ENCODE peak calls at places on chromosomes 3 and 15, in nine cellular contexts. One of them, this sample, is unnamed.

GRCh38 chr15:86677316-86677715 is 597.6 kb downstream of the AGBL1 start:
- DNase-seq in IMR-90: no peak
- DNase-seq in SJCRH30: no peak
- DNase-seq in lung: no peak
- DNase-seq in CD8-positive, alpha-beta T cell: no peak
- DNase-seq in suprapubic skin: no peak
- DNase-seq in neural progenitor cell: peak
- DNase-seq in stomach: no peak
- DNase-seq in right atrium auricular region: no peak
- DNase-seq in this sample: no peak

GRCh38 chr3:87949189-87949878 is 109.5 kb downstream of the CGGBP1 start:
- DNase-seq in lung: no peak
- DNase-seq in suprapubic skin: no peak
- DNase-seq in right atrium auricular region: no peak
- DNase-seq in neural progenitor cell: no peak
- DNase-seq in IMR-90: no peak
- DNase-seq in stomach: no peak
- DNase-seq in SJCRH30: no peak
- DNase-seq in CD8-positive, alpha-beta T cell: no peak
- DNase-seq in this sample: no peak

GRCh38 chr3:57227204-57227929 is at the start of gene APPL1:
- DNase-seq in CD8-positive, alpha-beta T cell: peak
- DNase-seq in neural progenitor cell: peak
- DNase-seq in lung: peak
- DNase-seq in IMR-90: peak
- DNase-seq in suprapubic skin: peak
- DNase-seq in right atrium auricular region: peak
- DNase-seq in SJCRH30: peak
- DNase-seq in stomach: peak
- DNase-seq in this sample: peak

GRCh38 chr3:121737644-121738043 is 11.9 kb downstream of the GOLGB1 start:
- DNase-seq in SJCRH30: no peak
- DNase-seq in lung: no peak
- DNase-seq in stomach: no peak
- DNase-seq in IMR-90: no peak
- DNase-seq in neural progenitor cell: no peak
- DNase-seq in suprapubic skin: no peak
- DNase-seq in CD8-positive, alpha-beta T cell: no peak
- DNase-seq in right atrium auricular region: no peak
- DNase-seq in this sample: no peak

GRCh38 chr3:13543251-13543650 is 5.7 kb upstream of the FBLN2 start:
- DNase-seq in neural progenitor cell: no peak
- DNase-seq in CD8-positive, alpha-beta T cell: no peak
- DNase-seq in SJCRH30: no peak
- DNase-seq in IMR-90: peak
- DNase-seq in suprapubic skin: peak
- DNase-seq in stomach: no peak
- DNase-seq in lung: no peak
- DNase-seq in right atrium auricular region: peak
- DNase-seq in this sample: no peak

GRCh38 chr15:29934251-29934650 is 112.0 kb upstream of the TJP1 start:
- DNase-seq in suprapubic skin: no peak
- DNase-seq in CD8-positive, alpha-beta T cell: no peak
- DNase-seq in IMR-90: peak
- DNase-seq in SJCRH30: no peak
- DNase-seq in right atrium auricular region: no peak
- DNase-seq in neural progenitor cell: no peak
- DNase-seq in lung: no peak
- DNase-seq in stomach: no peak
- DNase-seq in this sample: no peak

GRCh38 chr3:52606373-52607085 is 70.1 kb downstream of the UQCC5 start:
- DNase-seq in IMR-90: peak
- DNase-seq in suprapubic skin: no peak
- DNase-seq in neural progenitor cell: no peak
- DNase-seq in stomach: peak
- DNase-seq in right atrium auricular region: no peak
- DNase-seq in SJCRH30: no peak
- DNase-seq in CD8-positive, alpha-beta T cell: no peak
- DNase-seq in lung: peak
- DNase-seq in this sample: no peak

GRCh38 chr3:45199837-45200648 is 26.0 kb downstream of the TMEM158 start:
- DNase-seq in SJCRH30: no peak
- DNase-seq in stomach: no peak
- DNase-seq in right atrium auricular region: no peak
- DNase-seq in suprapubic skin: no peak
- DNase-seq in neural progenitor cell: no peak
- DNase-seq in lung: no peak
- DNase-seq in CD8-positive, alpha-beta T cell: no peak
- DNase-seq in IMR-90: peak
- DNase-seq in this sample: no peak

GRCh38 chr15:72285927-72286516 is 13.7 kb upstream of the PARP6 start:
- DNase-seq in lung: peak
- DNase-seq in stomach: peak
- DNase-seq in CD8-positive, alpha-beta T cell: peak
- DNase-seq in right atrium auricular region: no peak
- DNase-seq in neural progenitor cell: peak
- DNase-seq in SJCRH30: peak
- DNase-seq in IMR-90: peak
- DNase-seq in suprapubic skin: no peak
- DNase-seq in this sample: peak

GRCh38 chr3:127438951-127439350 is 151.1 kb upstream of the PRR20G start:
- DNase-seq in IMR-90: no peak
- DNase-seq in right atrium auricular region: no peak
- DNase-seq in lung: no peak
- DNase-seq in SJCRH30: no peak
- DNase-seq in stomach: peak
- DNase-seq in neural progenitor cell: no peak
- DNase-seq in CD8-positive, alpha-beta T cell: no peak
- DNase-seq in suprapubic skin: peak
- DNase-seq in this sample: no peak

GRCh38 chr3:119990888-119991287 is 103.4 kb downstream of the GSK3B start:
- DNase-seq in lung: no peak
- DNase-seq in CD8-positive, alpha-beta T cell: no peak
- DNase-seq in neural progenitor cell: no peak
- DNase-seq in IMR-90: peak
- DNase-seq in SJCRH30: no peak
- DNase-seq in suprapubic skin: no peak
- DNase-seq in right atrium auricular region: no peak
- DNase-seq in stomach: no peak
- DNase-seq in this sample: no peak

GRCh38 chr15:59918994-59919951 is 84.8 kb upstream of the FOXB1 start:
- DNase-seq in right atrium auricular region: no peak
- DNase-seq in CD8-positive, alpha-beta T cell: peak
- DNase-seq in SJCRH30: no peak
- DNase-seq in lung: no peak
- DNase-seq in IMR-90: peak
- DNase-seq in stomach: no peak
- DNase-seq in suprapubic skin: no peak
- DNase-seq in neural progenitor cell: no peak
- DNase-seq in this sample: no peak

GRCh38 chr3:135516143-135516542 is 449.4 kb upstream of the PPP2R3A start:
- DNase-seq in stomach: no peak
- DNase-seq in SJCRH30: no peak
- DNase-seq in suprapubic skin: no peak
- DNase-seq in CD8-positive, alpha-beta T cell: no peak
- DNase-seq in right atrium auricular region: no peak
- DNase-seq in IMR-90: peak
- DNase-seq in lung: no peak
- DNase-seq in neural progenitor cell: peak
- DNase-seq in this sample: peak

GRCh38 chr3:141561426-141562034 is 74.7 kb downstream of the RASA2 start:
- DNase-seq in lung: no peak
- DNase-seq in IMR-90: peak
- DNase-seq in suprapubic skin: no peak
- DNase-seq in neural progenitor cell: peak
- DNase-seq in SJCRH30: peak
- DNase-seq in CD8-positive, alpha-beta T cell: peak
- DNase-seq in stomach: no peak
- DNase-seq in right atrium auricular region: no peak
- DNase-seq in this sample: peak

GRCh38 chr15:99180287-99180962 is 69.0 kb downstream of the TTC23 start:
- DNase-seq in right atrium auricular region: no peak
- DNase-seq in lung: peak
- DNase-seq in stomach: no peak
- DNase-seq in suprapubic skin: no peak
- DNase-seq in SJCRH30: peak
- DNase-seq in neural progenitor cell: no peak
- DNase-seq in IMR-90: no peak
- DNase-seq in CD8-positive, alpha-beta T cell: no peak
- DNase-seq in this sample: no peak

GRCh38 chr3:32569540-32570425 is 875 bp downstream of the DYNC1LI1 start:
- DNase-seq in neural progenitor cell: peak
- DNase-seq in SJCRH30: peak
- DNase-seq in suprapubic skin: peak
- DNase-seq in IMR-90: peak
- DNase-seq in right atrium auricular region: peak
- DNase-seq in CD8-positive, alpha-beta T cell: peak
- DNase-seq in lung: peak
- DNase-seq in stomach: peak
- DNase-seq in this sample: peak

GRCh38 chr3:128483657-128484403 is 9.2 kb downstream of the GATA2 start:
- DNase-seq in stomach: no peak
- DNase-seq in lung: no peak
- DNase-seq in right atrium auricular region: no peak
- DNase-seq in SJCRH30: no peak
- DNase-seq in IMR-90: no peak
- DNase-seq in suprapubic skin: no peak
- DNase-seq in neural progenitor cell: peak
- DNase-seq in CD8-positive, alpha-beta T cell: no peak
- DNase-seq in this sample: no peak
- H3K4me3 ChIP-seq in stomach: no peak
- H3K4me3 ChIP-seq in lung: peak
- H3K4me3 ChIP-seq in right atrium auricular region: peak
- H3K4me3 ChIP-seq in SJCRH30: peak
- H3K4me3 ChIP-seq in IMR-90: no peak
- H3K4me3 ChIP-seq in suprapubic skin: peak
- H3K4me3 ChIP-seq in neural progenitor cell: peak
- H3K4me3 ChIP-seq in CD8-positive, alpha-beta T cell: peak
- H3K4me3 ChIP-seq in this sample: no peak

DNA sequence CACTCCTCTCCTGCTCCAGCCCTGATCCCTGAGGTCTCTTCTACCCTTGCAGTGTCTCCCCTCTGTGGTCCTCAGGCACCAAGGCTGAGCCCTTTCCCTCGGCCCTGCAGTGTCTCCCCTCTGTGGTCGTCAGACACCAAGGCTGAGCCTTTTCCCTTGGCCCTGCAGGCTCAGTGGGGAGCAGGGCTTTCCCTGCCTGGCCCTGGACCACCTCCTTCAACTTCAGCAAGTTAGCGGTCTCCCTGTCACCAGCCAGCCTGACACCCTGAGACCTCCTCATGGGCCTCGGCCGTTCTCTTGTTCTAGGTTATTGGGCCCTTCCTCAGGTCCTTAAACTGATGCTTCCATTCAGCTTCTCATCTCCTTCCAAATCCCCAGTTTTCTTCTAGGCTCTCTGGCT is 4.3 kb downstream of the NRROS start:
- DNase-seq in lung: no peak
- DNase-seq in right atrium auricular region: no peak
- DNase-seq in neural progenitor cell: no peak
- DNase-seq in suprapubic skin: no peak
- DNase-seq in IMR-90: no peak
- DNase-seq in SJCRH30: no peak
- DNase-seq in CD8-positive, alpha-beta T cell: no peak
- DNase-seq in stomach: no peak
- DNase-seq in this sample: no peak
- H3K27ac ChIP-seq in lung: peak
- H3K27ac ChIP-seq in right atrium auricular region: no peak
- H3K27ac ChIP-seq in neural progenitor cell: no peak
- H3K27ac ChIP-seq in suprapubic skin: no peak
- H3K27ac ChIP-seq in IMR-90: no peak
- H3K27ac ChIP-seq in SJCRH30: no peak
- H3K27ac ChIP-seq in CD8-positive, alpha-beta T cell: no peak
- H3K27ac ChIP-seq in stomach: peak
- H3K27ac ChIP-seq in this sample: no peak

GRCh38 chr3:164196477-164196876 is 881.8 kb downstream of the SI start:
- DNase-seq in lung: no peak
- DNase-seq in SJCRH30: no peak
- DNase-seq in neural progenitor cell: no peak
- DNase-seq in IMR-90: no peak
- DNase-seq in CD8-positive, alpha-beta T cell: no peak
- DNase-seq in right atrium auricular region: no peak
- DNase-seq in stomach: no peak
- DNase-seq in suprapubic skin: no peak
- DNase-seq in this sample: no peak

GRCh38 chr3:164186095-164186494 is 892.2 kb downstream of the SI start:
- DNase-seq in IMR-90: no peak
- DNase-seq in CD8-positive, alpha-beta T cell: no peak
- DNase-seq in neural progenitor cell: no peak
- DNase-seq in lung: no peak
- DNase-seq in SJCRH30: no peak
- DNase-seq in stomach: no peak
- DNase-seq in right atrium auricular region: no peak
- DNase-seq in suprapubic skin: no peak
- DNase-seq in this sample: no peak

GRCh38 chr3:164194842-164195241 is 883.5 kb downstream of the SI start:
- DNase-seq in suprapubic skin: no peak
- DNase-seq in neural progenitor cell: peak
- DNase-seq in IMR-90: no peak
- DNase-seq in stomach: no peak
- DNase-seq in SJCRH30: peak
- DNase-seq in lung: no peak
- DNase-seq in right atrium auricular region: no peak
- DNase-seq in CD8-positive, alpha-beta T cell: no peak
- DNase-seq in this sample: no peak

GRCh38 chr3:164192974-164193373 is 885.3 kb downstream of the SI start:
- DNase-seq in lung: no peak
- DNase-seq in IMR-90: no peak
- DNase-seq in suprapubic skin: no peak
- DNase-seq in neural progenitor cell: no peak
- DNase-seq in CD8-positive, alpha-beta T cell: no peak
- DNase-seq in right atrium auricular region: no peak
- DNase-seq in SJCRH30: no peak
- DNase-seq in stomach: no peak
- DNase-seq in this sample: no peak

DNA sequence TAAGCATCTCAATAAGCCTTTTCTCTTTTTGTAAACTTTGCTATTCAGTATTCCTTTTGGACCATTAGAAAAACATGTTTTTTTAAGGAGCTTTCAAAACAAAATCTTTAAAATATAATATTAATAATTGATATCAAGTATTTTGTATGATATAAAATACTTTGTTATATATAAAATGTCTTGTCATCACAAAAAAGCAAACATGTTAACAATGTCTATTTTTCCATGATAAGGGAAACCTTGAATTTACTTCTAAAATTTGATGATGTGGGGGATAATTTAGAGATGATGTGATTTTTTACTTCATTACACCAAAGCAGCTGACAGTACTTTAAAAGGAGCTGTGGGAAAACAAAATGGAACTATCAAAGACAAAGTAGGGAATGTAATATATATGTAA is 887.7 kb downstream of the SI start:
- DNase-seq in SJCRH30: no peak
- DNase-seq in suprapubic skin: no peak
- DNase-seq in stomach: no peak
- DNase-seq in IMR-90: no peak
- DNase-seq in CD8-positive, alpha-beta T cell: no peak
- DNase-seq in right atrium auricular region: no peak
- DNase-seq in lung: no peak
- DNase-seq in neural progenitor cell: no peak
- DNase-seq in this sample: no peak
- H3K4me3 ChIP-seq in SJCRH30: no peak
- H3K4me3 ChIP-seq in suprapubic skin: no peak
- H3K4me3 ChIP-seq in stomach: no peak
- H3K4me3 ChIP-seq in IMR-90: no peak
- H3K4me3 ChIP-seq in CD8-positive, alpha-beta T cell: no peak
- H3K4me3 ChIP-seq in right atrium auricular region: no peak
- H3K4me3 ChIP-seq in lung: no peak
- H3K4me3 ChIP-seq in neural progenitor cell: no peak
- H3K4me3 ChIP-seq in this sample: no peak

GRCh38 chr3:133455281-133455680 is 55.4 kb downstream of the BFSP2 start:
- DNase-seq in right atrium auricular region: no peak
- DNase-seq in IMR-90: no peak
- DNase-seq in stomach: no peak
- DNase-seq in lung: no peak
- DNase-seq in CD8-positive, alpha-beta T cell: no peak
- DNase-seq in neural progenitor cell: peak
- DNase-seq in suprapubic skin: no peak
- DNase-seq in SJCRH30: no peak
- DNase-seq in this sample: peak
- H3K27ac ChIP-seq in right atrium auricular region: no peak
- H3K27ac ChIP-seq in IMR-90: no peak
- H3K27ac ChIP-seq in stomach: no peak
- H3K27ac ChIP-seq in lung: no peak
- H3K27ac ChIP-seq in CD8-positive, alpha-beta T cell: no peak
- H3K27ac ChIP-seq in neural progenitor cell: no peak
- H3K27ac ChIP-seq in suprapubic skin: no peak
- H3K27ac ChIP-seq in SJCRH30: no peak
- H3K27ac ChIP-seq in this sample: no peak